ENCODE peak calls at places on chromosomes 12 and 14, in six cellular contexts. L is activated T-helper 1 cell treated with anti-CD3 and anti-CD28 coated beads, Interleukin-2, amount 50 U/mL, for 16 hours; H is mesenteric fat pad; Y is stimulated activated CD4-positive, alpha-beta T cell treated with anti-CD3 and anti-CD28 coated beads, Interleukin-2, amount 100 ng/mL, for 24 hours; K is H4; D is kidney glomerular epithelial cell. F is an unnamed sample.

GRCh38 chr14:96888158-96888557 is 91.0 kb downstream of the VRK1 start:
- DNase-seq in D (no peak), H (no peak), L (no peak), K (no peak), Y (no peak), F (no peak)

GRCh38 chr14:49408187-49408963 is 177.8 kb downstream of the RPS29 start:
- DNase-seq in D (no peak), H (no peak), K (no peak), L (no peak), Y (no peak), F (no peak)

GRCh38 chr14:54761835-54762234 is 140.8 kb downstream of the GCH1 start:
- DNase-seq in L (no peak), D (no peak), Y (no peak), K (no peak), H (no peak), F (no peak)

GRCh38 chr14:94305620-94306019 is 12.6 kb upstream of the SERPINA10 start:
- DNase-seq in K (no peak), L (no peak), D (no peak), H (no peak), Y (no peak), F (no peak)

GRCh38 chr14:105267820-105268548 is 19.7 kb downstream of the BTBD6 start:
- DNase-seq in Y (no peak), K (no peak), L (no peak), D (no peak), H (no peak), F (no peak)

GRCh38 chr14:55404170-55404569 is 7.5 kb downstream of the ATG14 start:
- DNase-seq in L (no peak), Y (no peak), D (no peak), H (no peak), K (no peak), F (no peak)

GRCh38 chr12:75820848-75821578 is 210.6 kb downstream of the PHLDA1 start:
- DNase-seq in Y (no peak), H (no peak), K (no peak), D (no peak), L (no peak), F (no peak)

GRCh38 chr14:56212541-56212940 is 94.3 kb downstream of the PELI2 start:
- DNase-seq in L (no peak), D (no peak), Y (no peak), K (no peak), H (no peak), F (no peak)

GRCh38 chr12:123264642-123265041 is 7.0 kb downstream of the CDK2AP1 start:
- DNase-seq in H (no peak), D (no peak), L (no peak), K (no peak), Y (no peak), F (no peak)

GRCh38 chr12:32679910-32680217 is 763 bp downstream of the DNM1L start:
- DNase-seq in D (no peak), L (no peak), K (no peak), Y (no peak), H (no peak), F (no peak)

GRCh38 chr14:21902561-21903199 is 229.1 kb upstream of the OR4E1 start:
- DNase-seq in K (no peak), L (no peak), D (no peak), H (no peak), Y (no peak), F (no peak)

GRCh38 chr12:15001733-15002471 is 29.1 kb downstream of the PDE6H start:
- DNase-seq in H (no peak), Y (no peak), K (peak; percentile 15), L (no peak), D (no peak), F (no peak)

GRCh38 chr14:97382616-97383226 is 585.5 kb downstream of the VRK1 start:
- DNase-seq in H (no peak), K (no peak), L (no peak), D (no peak), Y (no peak), F (no peak)

GRCh38 chr12:64633186-64633939 is 23.1 kb downstream of the RASSF3 start:
- DNase-seq in L (no peak), H (no peak), D (no peak), Y (no peak), K (no peak), F (no peak)

GRCh38 chr12:108312885-108313203 is 26.3 kb downstream of the CMKLR1 start:
- DNase-seq in D (no peak), K (peak; percentile 67), H (no peak), Y (no peak), L (no peak), F (no peak)

GRCh38 chr14:70836946-70837345 is 27.6 kb upstream of the MAP3K9 start:
- DNase-seq in H (no peak), L (no peak), Y (no peak), D (no peak), K (no peak), F (no peak)

GRCh38 chr12:64181504-64182291 is 40.4 kb downstream of the KICS2 start:
- DNase-seq in H (no peak), L (no peak), K (peak; percentile 89), D (peak; percentile 94), Y (no peak), F (no peak)